ENCODE peak calls at places on chromosomes 7 and 10, in eight cellular contexts. One of them, this sample, is unnamed.

GRCh38 chr10:126840736-126841135 is 64.5 kb upstream of the DOCK1 start:
- DNase-seq in A549: no peak
- DNase-seq in endodermal cell: no peak
- DNase-seq in thoracic aorta: no peak
- DNase-seq in NT2/D1: no peak
- DNase-seq in sigmoid colon: no peak
- DNase-seq in stomach: no peak
- DNase-seq in lower lobe of right lung: no peak
- DNase-seq in this sample: no peak

GRCh38 chr10:106336874-106337273 is 827.6 kb downstream of the SORCS1 start:
- DNase-seq in stomach: no peak
- DNase-seq in NT2/D1: no peak
- DNase-seq in thoracic aorta: no peak
- DNase-seq in sigmoid colon: no peak
- DNase-seq in A549: no peak
- DNase-seq in endodermal cell: no peak
- DNase-seq in lower lobe of right lung: no peak
- DNase-seq in this sample: no peak

GRCh38 chr10:112122827-112123226 is 60.7 kb downstream of the GPAM start:
- DNase-seq in thoracic aorta: no peak
- DNase-seq in A549: no peak
- DNase-seq in endodermal cell: peak; percentile 37
- DNase-seq in lower lobe of right lung: no peak
- DNase-seq in NT2/D1: no peak
- DNase-seq in stomach: no peak
- DNase-seq in sigmoid colon: no peak
- DNase-seq in this sample: no peak

GRCh38 chr7:50436133-50436802 is 13.9 kb downstream of the FIGNL1 start:
- DNase-seq in thoracic aorta: no peak
- DNase-seq in endodermal cell: no peak
- DNase-seq in lower lobe of right lung: no peak
- DNase-seq in NT2/D1: no peak
- DNase-seq in sigmoid colon: no peak
- DNase-seq in A549: peak; percentile 28
- DNase-seq in stomach: no peak
- DNase-seq in this sample: no peak

GRCh38 chr7:90580051-90580450 is 16.1 kb upstream of the CDK14 start:
- DNase-seq in NT2/D1: no peak
- DNase-seq in thoracic aorta: no peak
- DNase-seq in stomach: no peak
- DNase-seq in A549: no peak
- DNase-seq in lower lobe of right lung: no peak
- DNase-seq in sigmoid colon: no peak
- DNase-seq in endodermal cell: no peak
- DNase-seq in this sample: no peak

GRCh38 chr10:14063531-14064317 is 267.0 kb downstream of the FRMD4A start:
- DNase-seq in A549: no peak
- DNase-seq in endodermal cell: no peak
- DNase-seq in sigmoid colon: peak; percentile 69
- DNase-seq in stomach: no peak
- DNase-seq in lower lobe of right lung: no peak
- DNase-seq in NT2/D1: no peak
- DNase-seq in thoracic aorta: no peak
- DNase-seq in this sample: no peak

GRCh38 chr7:10536561-10536960 is 437.1 kb upstream of the PHF14 start:
- DNase-seq in NT2/D1: no peak
- DNase-seq in A549: no peak
- DNase-seq in sigmoid colon: no peak
- DNase-seq in thoracic aorta: no peak
- DNase-seq in stomach: no peak
- DNase-seq in lower lobe of right lung: no peak
- DNase-seq in endodermal cell: no peak
- DNase-seq in this sample: no peak

GRCh38 chr7:4179616-4180380 is 502.3 kb upstream of the FOXK1 start:
- DNase-seq in NT2/D1: no peak
- DNase-seq in endodermal cell: no peak
- DNase-seq in stomach: no peak
- DNase-seq in thoracic aorta: no peak
- DNase-seq in A549: no peak
- DNase-seq in lower lobe of right lung: no peak
- DNase-seq in sigmoid colon: no peak
- DNase-seq in this sample: peak; percentile 23

GRCh38 chr7:26690135-26690534 is 174.3 kb downstream of the SKAP2 start:
- DNase-seq in stomach: no peak
- DNase-seq in endodermal cell: no peak
- DNase-seq in sigmoid colon: no peak
- DNase-seq in NT2/D1: no peak
- DNase-seq in lower lobe of right lung: no peak
- DNase-seq in A549: no peak
- DNase-seq in thoracic aorta: no peak
- DNase-seq in this sample: no peak

GRCh38 chr7:155377071-155377836 is 79.6 kb downstream of the INSIG1 start:
- DNase-seq in sigmoid colon: no peak
- DNase-seq in NT2/D1: no peak
- DNase-seq in thoracic aorta: no peak
- DNase-seq in endodermal cell: no peak
- DNase-seq in lower lobe of right lung: no peak
- DNase-seq in A549: no peak
- DNase-seq in stomach: no peak
- DNase-seq in this sample: no peak

GRCh38 chr7:136807598-136807997 is 60.9 kb upstream of the CHRM2 start:
- DNase-seq in stomach: no peak
- DNase-seq in sigmoid colon: no peak
- DNase-seq in NT2/D1: peak; percentile 9
- DNase-seq in lower lobe of right lung: no peak
- DNase-seq in endodermal cell: peak; percentile 52
- DNase-seq in A549: no peak
- DNase-seq in thoracic aorta: no peak
- DNase-seq in this sample: no peak

GRCh38 chr7:94338921-94339371 is 55.7 kb upstream of the COL1A2 start:
- DNase-seq in lower lobe of right lung: no peak
- DNase-seq in stomach: no peak
- DNase-seq in endodermal cell: no peak
- DNase-seq in A549: no peak
- DNase-seq in thoracic aorta: no peak
- DNase-seq in NT2/D1: no peak
- DNase-seq in sigmoid colon: no peak
- DNase-seq in this sample: no peak

GRCh38 chr7:83413831-83414230 is 235.1 kb downstream of the SEMA3E start:
- DNase-seq in thoracic aorta: no peak
- DNase-seq in A549: no peak
- DNase-seq in NT2/D1: no peak
- DNase-seq in endodermal cell: no peak
- DNase-seq in sigmoid colon: no peak
- DNase-seq in stomach: no peak
- DNase-seq in lower lobe of right lung: no peak
- DNase-seq in this sample: no peak

GRCh38 chr10:100186253-100186780 is 488 bp upstream of the ERLIN1 start:
- DNase-seq in lower lobe of right lung: peak; percentile 56
- DNase-seq in thoracic aorta: no peak
- DNase-seq in endodermal cell: no peak
- DNase-seq in sigmoid colon: peak; percentile 72
- DNase-seq in stomach: no peak
- DNase-seq in NT2/D1: no peak
- DNase-seq in A549: peak; percentile 53
- DNase-seq in this sample: peak; percentile 69

GRCh38 chr10:9608592-9608991 is 1409.1 kb upstream of the CELF2 start:
- DNase-seq in stomach: no peak
- DNase-seq in thoracic aorta: no peak
- DNase-seq in sigmoid colon: no peak
- DNase-seq in endodermal cell: no peak
- DNase-seq in A549: no peak
- DNase-seq in NT2/D1: no peak
- DNase-seq in lower lobe of right lung: no peak
- DNase-seq in this sample: no peak

GRCh38 chr7:106166651-106167342 is 54.7 kb upstream of the SYPL1 start:
- DNase-seq in NT2/D1: peak; percentile 57
- DNase-seq in sigmoid colon: no peak
- DNase-seq in endodermal cell: peak; percentile 72
- DNase-seq in thoracic aorta: no peak
- DNase-seq in lower lobe of right lung: no peak
- DNase-seq in stomach: peak; percentile 47
- DNase-seq in A549: peak; percentile 76
- DNase-seq in this sample: no peak

GRCh38 chr10:14080795-14081194 is 249.9 kb downstream of the FRMD4A start:
- DNase-seq in endodermal cell: no peak
- DNase-seq in thoracic aorta: no peak
- DNase-seq in A549: no peak
- DNase-seq in lower lobe of right lung: no peak
- DNase-seq in stomach: no peak
- DNase-seq in NT2/D1: no peak
- DNase-seq in sigmoid colon: no peak
- DNase-seq in this sample: no peak

GRCh38 chr7:150381096-150381495 is 2.0 kb downstream of the ZNF775 start:
- DNase-seq in NT2/D1: no peak
- DNase-seq in endodermal cell: peak; percentile 53
- DNase-seq in lower lobe of right lung: no peak
- DNase-seq in sigmoid colon: peak; percentile 60
- DNase-seq in thoracic aorta: no peak
- DNase-seq in stomach: no peak
- DNase-seq in A549: no peak
- DNase-seq in this sample: no peak

GRCh38 chr7:68185641-68186040 is 1189.0 kb downstream of the TYW1 start:
- DNase-seq in lower lobe of right lung: no peak
- DNase-seq in A549: no peak
- DNase-seq in sigmoid colon: no peak
- DNase-seq in stomach: no peak
- DNase-seq in thoracic aorta: no peak
- DNase-seq in endodermal cell: no peak
- DNase-seq in NT2/D1: no peak
- DNase-seq in this sample: no peak

GRCh38 chr7:53218730-53219504 is 183.5 kb downstream of the POM121L12 start:
- DNase-seq in NT2/D1: no peak
- DNase-seq in endodermal cell: peak; percentile 89
- DNase-seq in sigmoid colon: no peak
- DNase-seq in A549: no peak
- DNase-seq in thoracic aorta: no peak
- DNase-seq in lower lobe of right lung: no peak
- DNase-seq in stomach: no peak
- DNase-seq in this sample: peak; percentile 22
- H3K4me3 ChIP-seq in NT2/D1: no peak overlapping the region
- H3K4me3 ChIP-seq in endodermal cell: peak overlapping the region; percentile 65
- H3K4me3 ChIP-seq in sigmoid colon: peak overlapping the region; percentile 50
- H3K4me3 ChIP-seq in A549: no peak overlapping the region
- H3K4me3 ChIP-seq in thoracic aorta: peak overlapping the region; percentile 77
- H3K4me3 ChIP-seq in lower lobe of right lung: peak overlapping the region; percentile 19
- H3K4me3 ChIP-seq in stomach: peak overlapping the region; percentile 42
- H3K4me3 ChIP-seq in this sample: peak overlapping the region; percentile 64

GRCh38 chr10:131691481-131692090 is 209.2 kb upstream of the PPP2R2D start:
- DNase-seq in lower lobe of right lung: no peak
- DNase-seq in thoracic aorta: no peak
- DNase-seq in endodermal cell: no peak
- DNase-seq in A549: no peak
- DNase-seq in stomach: no peak
- DNase-seq in NT2/D1: no peak
- DNase-seq in sigmoid colon: no peak
- DNase-seq in this sample: no peak

GRCh38 chr10:131689954-131690669 is 210.7 kb upstream of the PPP2R2D start:
- DNase-seq in NT2/D1: no peak
- DNase-seq in lower lobe of right lung: no peak
- DNase-seq in endodermal cell: no peak
- DNase-seq in stomach: no peak
- DNase-seq in thoracic aorta: no peak
- DNase-seq in sigmoid colon: peak; percentile 14
- DNase-seq in A549: no peak
- DNase-seq in this sample: no peak

GRCh38 chr10:131692176-131692575 is 208.6 kb upstream of the PPP2R2D start:
- DNase-seq in thoracic aorta: no peak
- DNase-seq in NT2/D1: no peak
- DNase-seq in endodermal cell: peak; percentile 41
- DNase-seq in stomach: no peak
- DNase-seq in lower lobe of right lung: no peak
- DNase-seq in sigmoid colon: no peak
- DNase-seq in A549: no peak
- DNase-seq in this sample: no peak

GRCh38 chr10:131689486-131689885 is 211.3 kb upstream of the PPP2R2D start:
- DNase-seq in endodermal cell: no peak
- DNase-seq in stomach: no peak
- DNase-seq in thoracic aorta: no peak
- DNase-seq in lower lobe of right lung: no peak
- DNase-seq in NT2/D1: no peak
- DNase-seq in sigmoid colon: peak; percentile 44
- DNase-seq in A549: no peak
- DNase-seq in this sample: no peak

GRCh38 chr10:131690805-131691239 is 210.0 kb upstream of the PPP2R2D start:
- DNase-seq in NT2/D1: no peak
- DNase-seq in sigmoid colon: peak; percentile 37
- DNase-seq in thoracic aorta: no peak
- DNase-seq in A549: no peak
- DNase-seq in lower lobe of right lung: no peak
- DNase-seq in endodermal cell: no peak
- DNase-seq in stomach: no peak
- DNase-seq in this sample: no peak
- H3K9me3 ChIP-seq in NT2/D1: no peaks in the 10 kb centered on the region
- H3K9me3 ChIP-seq in sigmoid colon: no peaks in the 10 kb centered on the region
- H3K9me3 ChIP-seq in thoracic aorta: no peaks in the 10 kb centered on the region
- H3K9me3 ChIP-seq in A549: no peaks in the 10 kb centered on the region
- H3K9me3 ChIP-seq in lower lobe of right lung: no peaks in the 10 kb centered on the region
- H3K9me3 ChIP-seq in endodermal cell: no peaks in the 10 kb centered on the region
- H3K9me3 ChIP-seq in stomach: no peaks in the 10 kb centered on the region
- H3K9me3 ChIP-seq in this sample: no peaks in the 10 kb centered on the region

GRCh38 chr10:28179490-28180099 is 123.3 kb downstream of the MPP7 start:
- DNase-seq in stomach: no peak
- DNase-seq in thoracic aorta: no peak
- DNase-seq in endodermal cell: no peak
- DNase-seq in lower lobe of right lung: no peak
- DNase-seq in sigmoid colon: no peak
- DNase-seq in A549: peak; percentile 52
- DNase-seq in NT2/D1: peak; percentile 40
- DNase-seq in this sample: no peak

GRCh38 chr10:28180654-28181053 is 122.2 kb downstream of the MPP7 start:
- DNase-seq in stomach: no peak
- DNase-seq in thoracic aorta: no peak
- DNase-seq in sigmoid colon: no peak
- DNase-seq in NT2/D1: no peak
- DNase-seq in endodermal cell: no peak
- DNase-seq in A549: no peak
- DNase-seq in lower lobe of right lung: no peak
- DNase-seq in this sample: no peak

GRCh38 chr10:28181478-28182096 is 121.3 kb downstream of the MPP7 start:
- DNase-seq in NT2/D1: no peak
- DNase-seq in thoracic aorta: no peak
- DNase-seq in sigmoid colon: no peak
- DNase-seq in lower lobe of right lung: no peak
- DNase-seq in A549: no peak
- DNase-seq in endodermal cell: no peak
- DNase-seq in stomach: no peak
- DNase-seq in this sample: no peak

GRCh38 chr10:28179006-28179405 is 123.9 kb downstream of the MPP7 start:
- DNase-seq in endodermal cell: no peak
- DNase-seq in sigmoid colon: no peak
- DNase-seq in thoracic aorta: no peak
- DNase-seq in lower lobe of right lung: no peak
- DNase-seq in NT2/D1: no peak
- DNase-seq in A549: no peak
- DNase-seq in stomach: no peak
- DNase-seq in this sample: no peak

GRCh38 chr10:28177944-28178637 is 124.8 kb downstream of the MPP7 start:
- DNase-seq in A549: no peak
- DNase-seq in sigmoid colon: no peak
- DNase-seq in stomach: no peak
- DNase-seq in thoracic aorta: no peak
- DNase-seq in endodermal cell: no peak
- DNase-seq in lower lobe of right lung: no peak
- DNase-seq in NT2/D1: no peak
- DNase-seq in this sample: no peak
- H3K4me3 ChIP-seq in A549: no peak overlapping the region
- H3K4me3 ChIP-seq in sigmoid colon: peak overlapping the region; percentile 32
- H3K4me3 ChIP-seq in stomach: peak overlapping the region; percentile 22
- H3K4me3 ChIP-seq in thoracic aorta: peak overlapping the region; percentile 56
- H3K4me3 ChIP-seq in endodermal cell: no peak overlapping the region
- H3K4me3 ChIP-seq in lower lobe of right lung: peak overlapping the region; percentile 9
- H3K4me3 ChIP-seq in NT2/D1: no peak overlapping the region
- H3K4me3 ChIP-seq in this sample: peak overlapping the region; percentile 40

GRCh38 chr10:37703833-37704382 is 153.5 kb downstream of the ZNF248 start:
- DNase-seq in lower lobe of right lung: no peak
- DNase-seq in NT2/D1: no peak
- DNase-seq in endodermal cell: no peak
- DNase-seq in A549: no peak
- DNase-seq in stomach: no peak
- DNase-seq in thoracic aorta: no peak
- DNase-seq in sigmoid colon: no peak
- DNase-seq in this sample: no peak
- H3K9me3 ChIP-seq in lower lobe of right lung: no peaks in the 10 kb centered on the region
- H3K9me3 ChIP-seq in NT2/D1: no peaks in the 10 kb centered on the region
- H3K9me3 ChIP-seq in endodermal cell: peaks cover 36% of the 10 kb centered on the region
- H3K9me3 ChIP-seq in A549: no peaks in the 10 kb centered on the region
- H3K9me3 ChIP-seq in stomach: peaks cover 38% of the 10 kb centered on the region
- H3K9me3 ChIP-seq in thoracic aorta: no peaks in the 10 kb centered on the region
- H3K9me3 ChIP-seq in sigmoid colon: peaks cover 7% of the 10 kb centered on the region
- H3K9me3 ChIP-seq in this sample: no peaks in the 10 kb centered on the region